ENCODE peak calls at places on chromosomes 12 and 14, in nine cellular contexts. S, T, L, N, M, V, D, A and C are unnamed samples.
A peak's percentile ranks its signal among the peaks of the same experiment; 100 is the strongest.

GRCh38 chr14:21894003-21894897 is 220.6 kb upstream of the OR4E1 start:
- DNase-seq in S (no peak), M (no peak), D (peak; percentile 38), T (no peak), V (no peak), L (no peak), N (no peak), A (peak; percentile 17), C (no peak)

GRCh38 chr12:80188566-80188965 is 89.2 kb downstream of the OTOGL start:
- DNase-seq in T (no peak), V (no peak), L (no peak), S (no peak), D (no peak), A (no peak), M (peak; percentile 2), N (no peak), C (no peak)

GRCh38 chr12:107200394-107200793 is 107.0 kb upstream of the CRY1 start:
- DNase-seq in A (no peak), L (no peak), S (no peak), V (no peak), M (peak; percentile 55), D (no peak), T (no peak), N (no peak), C (no peak)

GRCh38 chr12:68158427-68158826 is 1.1 kb downstream of the IFNG start:
- DNase-seq in D (no peak), A (no peak), L (no peak), V (no peak), S (no peak), N (no peak), T (no peak), M (no peak), C (no peak)

GRCh38 chr12:68185598-68185997 is 26.1 kb upstream of the IFNG start:
- DNase-seq in S (no peak), M (no peak), D (no peak), A (no peak), L (no peak), N (no peak), V (no peak), T (no peak), C (no peak)

GRCh38 chr12:132150780-132151144 is 6.5 kb downstream of the NOC4L start:
- DNase-seq in L (no peak), M (no peak), D (no peak), N (peak; percentile 7), T (no peak), V (no peak), A (no peak), S (no peak), C (no peak)

GRCh38 chr12:27523642-27524488 is at the start of gene PPFIBP1:
- DNase-seq in A (peak; percentile 95), T (peak; percentile 99), S (peak; percentile 98), M (peak; percentile 97), N (peak; percentile 100), V (peak; percentile 99), L (peak; percentile 96), D (peak; percentile 99), C (peak; percentile 100)

GRCh38 chr12:119179335-119180021 is 747 bp downstream of the HSPB8 start:
- DNase-seq in T (no peak), M (no peak), A (no peak), S (peak; percentile 55), D (peak; percentile 58), V (no peak), N (peak; percentile 42), L (no peak), C (peak; percentile 61)

GRCh38 chr14:55309761-55310365 is 38.6 kb downstream of the FBXO34 start:
- DNase-seq in L (no peak), S (no peak), T (no peak), A (no peak), N (no peak), M (no peak), V (no peak), D (no peak), C (no peak)

GRCh38 chr12:110262442-110263388 is 18.3 kb upstream of the ATP2A2 start:
- DNase-seq in M (no peak), V (no peak), D (no peak), N (no peak), L (no peak), S (no peak), A (no peak), T (no peak), C (peak; percentile 63)

GRCh38 chr12:30823764-30824163 is 69.0 kb upstream of the CAPRIN2 start:
- DNase-seq in M (no peak), D (no peak), L (no peak), T (no peak), S (no peak), A (no peak), V (no peak), N (no peak), C (no peak)

GRCh38 chr12:107468182-107468581 is 217.4 kb upstream of the PWP1 start:
- DNase-seq in T (peak; percentile 66), N (no peak), A (no peak), V (no peak), D (no peak), S (no peak), L (no peak), M (peak; percentile 65), C (peak; percentile 31)

GRCh38 chr14:36430662-36431084 is 89.4 kb downstream of the NKX2-1 start:
- DNase-seq in L (no peak), T (no peak), M (no peak), V (no peak), D (no peak), N (no peak), S (no peak), A (no peak), C (peak; percentile 45)

GRCh38 chr14:34554540-34555250 is 15.2 kb upstream of the EAPP start:
- DNase-seq in A (no peak), M (no peak), T (no peak), N (no peak), D (peak; percentile 24), V (peak; percentile 11), S (no peak), L (no peak), C (no peak)

GRCh38 chr12:5872745-5873144 is 72.3 kb downstream of the ANO2 start:
- DNase-seq in N (no peak), S (no peak), M (no peak), T (no peak), D (no peak), V (no peak), L (no peak), A (no peak), C (no peak)

GRCh38 chr12:114916531-114916930 is 232.6 kb upstream of the TBX3 start:
- DNase-seq in S (no peak), L (no peak), T (no peak), D (no peak), A (no peak), M (no peak), V (no peak), N (no peak), C (no peak)

GRCh38 chr14:65101631-65102440 is 481 bp downstream of the MAX start:
- DNase-seq in S (peak; percentile 35), L (no peak), M (no peak), A (no peak), D (peak; percentile 30), V (peak; percentile 29), T (no peak), N (peak; percentile 31), C (peak; percentile 33)

GRCh38 chr12:67498981-67499380 is 149.6 kb upstream of the DYRK2 start:
- DNase-seq in A (no peak), L (no peak), D (no peak), V (no peak), S (no peak), T (no peak), M (no peak), N (no peak), C (no peak)

GRCh38 chr12:52818376-52818775 is 4.5 kb upstream of the KRT4 start:
- DNase-seq in V (no peak), S (no peak), M (no peak), A (no peak), D (no peak), T (peak; percentile 13), N (no peak), L (no peak), C (no peak)

GRCh38 chr14:70555890-70556289 is 21.1 kb upstream of the ADAM20 start:
- DNase-seq in T (no peak), V (no peak), D (no peak), M (no peak), N (no peak), L (no peak), S (peak; percentile 25), A (no peak), C (no peak)

GRCh38 chr12:51686727-51687126 is 95.7 kb downstream of the SCN8A start:
- DNase-seq in S (no peak), D (no peak), A (no peak), M (no peak), T (no peak), V (no peak), L (no peak), N (no peak), C (no peak)

GRCh38 chr12:9925746-9926393 is 6.3 kb downstream of the CLEC2A start:
- DNase-seq in T (peak; percentile 13), D (no peak), V (no peak), L (no peak), S (no peak), N (no peak), M (peak; percentile 9), A (no peak), C (no peak)

GRCh38 chr12:106934277-106934676 is 21.4 kb upstream of the TMEM263 start:
- DNase-seq in N (no peak), D (no peak), A (no peak), V (no peak), M (no peak), L (no peak), S (no peak), T (no peak), C (no peak)

GRCh38 chr12:89225401-89225800 is 126.9 kb downstream of the DUSP6 start:
- DNase-seq in M (peak; percentile 62), N (no peak), D (no peak), A (peak; percentile 48), S (no peak), V (no peak), L (no peak), T (no peak), C (peak; percentile 45)

GRCh38 chr14:65817011-65817410 is 404.5 kb downstream of the FUT8 start:
- DNase-seq in S (no peak), M (no peak), D (no peak), V (no peak), T (no peak), L (no peak), A (no peak), N (no peak), C (no peak)

GRCh38 chr12:18430425-18431048 is 169.2 kb downstream of the PIK3C2G start:
- DNase-seq in L (peak; percentile 37), M (peak; percentile 17), T (peak; percentile 42), A (no peak), D (peak; percentile 40), V (no peak), N (peak; percentile 60), S (no peak), C (peak; percentile 55)

GRCh38 chr12:49233842-49234526 is 30.9 kb upstream of the TUBA1C start:
- DNase-seq in L (no peak), V (peak; percentile 42), M (peak; percentile 83), D (peak; percentile 45), N (no peak), S (peak; percentile 73), A (no peak), T (peak; percentile 90), C (peak; percentile 74)

GRCh38 chr12:54521291-54522062 is 23.9 kb downstream of the NCKAP1L start:
- DNase-seq in L (no peak), S (no peak), T (no peak), D (no peak), V (no peak), M (no peak), N (no peak), A (no peak), C (no peak)

GRCh38 chr12:76450690-76451089 is 102.5 kb upstream of the BBS10 start:
- DNase-seq in S (no peak), T (no peak), D (no peak), L (no peak), V (no peak), N (no peak), A (no peak), M (no peak), C (no peak)

GRCh38 chr12:7161327-7161726 is 28.2 kb upstream of the PEX5 start:
- DNase-seq in S (no peak), A (no peak), L (no peak), D (no peak), N (no peak), M (no peak), V (no peak), T (no peak), C (no peak)

GRCh38 chr12:23893611-23894010 is 55.9 kb downstream of the SOX5 start:
- DNase-seq in S (no peak), T (no peak), A (no peak), V (no peak), N (no peak), M (no peak), D (no peak), L (no peak), C (no peak)